ENCODE peak calls at places on chromosomes 3 and 15, in five cellular contexts. V is epithelial cell of proximal tubule, P is substantia nigra, F is smooth muscle cell of the brain vasculature, W is T-helper 9 cell. D is an unnamed sample.

GRCh38 chr3:851098-851790 is 241.6 kb upstream of the CNTN6 start:
- DNase-seq in V (peak), P (no peak), F (no peak), W (no peak), D (no peak)

GRCh38 chr15:23596736-23597135 is 31.3 kb downstream of the MKRN3 start:
- DNase-seq in V (no peak), P (no peak), F (no peak), W (no peak), D (no peak)

GRCh38 chr15:90201150-90201943 is at the start of gene SEMA4B:
- DNase-seq in V (no peak), P (no peak), F (no peak), W (peak), D (no peak)

GRCh38 chr3:49673715-49674490 is at the start of gene APEH:
- DNase-seq in V (peak), P (no peak), F (peak), W (peak), D (peak)

GRCh38 chr3:72255191-72255590 is 470.2 kb upstream of the PROK2 start:
- DNase-seq in V (no peak), P (no peak), F (no peak), W (no peak), D (no peak)

GRCh38 chr15:35139822-35140221 is 54.7 kb upstream of the NANOGP8 start:
- DNase-seq in V (no peak), P (no peak), F (no peak), W (no peak), D (no peak)

GRCh38 chr3:125381314-125381713 is 6.2 kb upstream of the ZNF148 start:
- DNase-seq in V (no peak), P (no peak), F (no peak), W (no peak), D (no peak)

GRCh38 chr3:114469070-114469469 is 175.2 kb downstream of the TIGIT start:
- DNase-seq in V (no peak), P (no peak), F (no peak), W (no peak), D (no peak)

GRCh38 chr3:130963878-130964277 is 62.7 kb downstream of the ASTE1 start:
- DNase-seq in V (peak), P (no peak), F (peak), W (no peak), D (peak)

GRCh38 chr3:3227670-3228069 is 48.2 kb upstream of the CRBN start:
- DNase-seq in V (no peak), P (no peak), F (no peak), W (no peak), D (no peak)

GRCh38 chr3:73332558-73332957 is 271.1 kb downstream of the EBLN2 start:
- DNase-seq in V (no peak), P (no peak), F (no peak), W (no peak), D (no peak)

GRCh38 chr3:159169828-159170227 is 368.0 kb downstream of the MFSD1 start:
- DNase-seq in V (no peak), P (no peak), F (peak), W (no peak), D (peak)

GRCh38 chr3:145637105-145637504 is 523.9 kb downstream of the PLOD2 start:
- DNase-seq in V (no peak), P (no peak), F (no peak), W (no peak), D (no peak)

GRCh38 chr3:61730058-61730457 is 168.7 kb downstream of the PTPRG start:
- DNase-seq in V (no peak), P (no peak), F (no peak), W (no peak), D (no peak)

GRCh38 chr3:105996781-105997180 is 128.0 kb upstream of the CBLB start:
- DNase-seq in V (no peak), P (no peak), F (no peak), W (no peak), D (no peak)

GRCh38 chr3:126245811-126246727 is 65.7 kb upstream of the ALDH1L1 start:
- DNase-seq in V (no peak), P (no peak), F (peak), W (no peak), D (no peak)

GRCh38 chr15:48595988-48596387 is 49.5 kb downstream of the FBN1 start:
- DNase-seq in V (no peak), P (no peak), F (no peak), W (no peak), D (no peak)

GRCh38 chr3:52085883-52086282 is 29.5 kb upstream of the DUSP7 start:
- DNase-seq in V (no peak), P (no peak), F (no peak), W (no peak), D (no peak)

GRCh38 chr3:159796744-159797143 is 191.9 kb upstream of the IL12A start:
- DNase-seq in V (peak), P (no peak), F (no peak), W (no peak), D (peak)

GRCh38 chr3:45635475-45636256 is 41.1 kb downstream of the LIMD1 start:
- DNase-seq in V (peak), P (no peak), F (no peak), W (no peak), D (no peak)

GRCh38 chr3:42659451-42660130 is 6.1 kb downstream of the ZBTB47 start:
- DNase-seq in V (no peak), P (no peak), F (no peak), W (no peak), D (no peak)

D was measured in pulmonary artery endothelial cell.